ENCODE peak calls at places on chromosomes 3 and 15, in six cellular contexts. One of them, this sample, is unnamed.

GRCh38 chr15:71682051-71682450 is 128.3 kb upstream of the NR2E3 start:
- DNase-seq in HepG2: no peak
- DNase-seq in sigmoid colon: no peak
- DNase-seq in stomach: no peak
- DNase-seq in breast epithelium: no peak
- DNase-seq in endothelial cell of umbilical vein: no peak
- DNase-seq in this sample: no peak

GRCh38 chr3:188007897-188008296 is 146.1 kb upstream of the LPP start:
- DNase-seq in HepG2: no peak
- DNase-seq in sigmoid colon: no peak
- DNase-seq in stomach: no peak
- DNase-seq in breast epithelium: no peak
- DNase-seq in endothelial cell of umbilical vein: no peak
- DNase-seq in this sample: peak

GRCh38 chr3:185716436-185717090 is 108.3 kb downstream of the IGF2BP2 start:
- DNase-seq in HepG2: no peak
- DNase-seq in sigmoid colon: no peak
- DNase-seq in stomach: no peak
- DNase-seq in breast epithelium: no peak
- DNase-seq in endothelial cell of umbilical vein: peak
- DNase-seq in this sample: no peak

GRCh38 chr3:129979891-129980290 is 5.4 kb downstream of the TRH start:
- DNase-seq in HepG2: no peak
- DNase-seq in sigmoid colon: no peak
- DNase-seq in stomach: no peak
- DNase-seq in breast epithelium: no peak
- DNase-seq in endothelial cell of umbilical vein: no peak
- DNase-seq in this sample: no peak

GRCh38 chr15:51348688-51349087 is 7.2 kb downstream of the GLDN start:
- DNase-seq in HepG2: no peak
- DNase-seq in sigmoid colon: no peak
- DNase-seq in stomach: no peak
- DNase-seq in breast epithelium: no peak
- DNase-seq in endothelial cell of umbilical vein: no peak
- DNase-seq in this sample: no peak

GRCh38 chr3:149426325-149426724 is 48.2 kb upstream of the TM4SF4 start:
- DNase-seq in HepG2: no peak
- DNase-seq in sigmoid colon: no peak
- DNase-seq in stomach: no peak
- DNase-seq in breast epithelium: no peak
- DNase-seq in endothelial cell of umbilical vein: no peak
- DNase-seq in this sample: no peak

GRCh38 chr3:61637088-61638051 is 76.0 kb downstream of the PTPRG start:
- DNase-seq in HepG2: no peak
- DNase-seq in sigmoid colon: peak
- DNase-seq in stomach: peak
- DNase-seq in breast epithelium: no peak
- DNase-seq in endothelial cell of umbilical vein: peak
- DNase-seq in this sample: no peak

GRCh38 chr3:143586565-143586964 is 261.7 kb downstream of the SLC9A9 start:
- DNase-seq in HepG2: no peak
- DNase-seq in sigmoid colon: no peak
- DNase-seq in stomach: no peak
- DNase-seq in breast epithelium: peak
- DNase-seq in endothelial cell of umbilical vein: no peak
- DNase-seq in this sample: no peak

GRCh38 chr3:113100063-113100462 is 109.3 kb downstream of the GTPBP8 start:
- DNase-seq in HepG2: no peak
- DNase-seq in sigmoid colon: no peak
- DNase-seq in stomach: no peak
- DNase-seq in breast epithelium: no peak
- DNase-seq in endothelial cell of umbilical vein: no peak
- DNase-seq in this sample: no peak

GRCh38 chr3:43879166-43879565 is 188.4 kb downstream of the ABHD5 start:
- DNase-seq in HepG2: no peak
- DNase-seq in sigmoid colon: no peak
- DNase-seq in stomach: peak
- DNase-seq in breast epithelium: no peak
- DNase-seq in endothelial cell of umbilical vein: no peak
- DNase-seq in this sample: no peak

GRCh38 chr3:16102187-16102561 is 72.3 kb upstream of the GALNT15 start:
- DNase-seq in HepG2: no peak
- DNase-seq in sigmoid colon: no peak
- DNase-seq in stomach: no peak
- DNase-seq in breast epithelium: no peak
- DNase-seq in endothelial cell of umbilical vein: no peak
- DNase-seq in this sample: no peak

GRCh38 chr3:108590443-108590842 is 921 bp downstream of the DZIP3 start:
- DNase-seq in HepG2: peak
- DNase-seq in sigmoid colon: no peak
- DNase-seq in stomach: no peak
- DNase-seq in breast epithelium: no peak
- DNase-seq in endothelial cell of umbilical vein: peak
- DNase-seq in this sample: no peak

GRCh38 chr3:60887574-60887973 is 363.7 kb downstream of the FHIT start:
- DNase-seq in HepG2: no peak
- DNase-seq in sigmoid colon: no peak
- DNase-seq in stomach: no peak
- DNase-seq in breast epithelium: no peak
- DNase-seq in endothelial cell of umbilical vein: no peak
- DNase-seq in this sample: no peak

GRCh38 chr15:60843482-60843881 is 364.5 kb upstream of the ICE2 start:
- DNase-seq in HepG2: no peak
- DNase-seq in sigmoid colon: no peak
- DNase-seq in stomach: no peak
- DNase-seq in breast epithelium: no peak
- DNase-seq in endothelial cell of umbilical vein: no peak
- DNase-seq in this sample: no peak

GRCh38 chr15:79370716-79371115 is 59.8 kb downstream of the TMED3 start:
- DNase-seq in HepG2: no peak
- DNase-seq in sigmoid colon: no peak
- DNase-seq in stomach: no peak
- DNase-seq in breast epithelium: no peak
- DNase-seq in endothelial cell of umbilical vein: no peak
- DNase-seq in this sample: no peak

DNA sequence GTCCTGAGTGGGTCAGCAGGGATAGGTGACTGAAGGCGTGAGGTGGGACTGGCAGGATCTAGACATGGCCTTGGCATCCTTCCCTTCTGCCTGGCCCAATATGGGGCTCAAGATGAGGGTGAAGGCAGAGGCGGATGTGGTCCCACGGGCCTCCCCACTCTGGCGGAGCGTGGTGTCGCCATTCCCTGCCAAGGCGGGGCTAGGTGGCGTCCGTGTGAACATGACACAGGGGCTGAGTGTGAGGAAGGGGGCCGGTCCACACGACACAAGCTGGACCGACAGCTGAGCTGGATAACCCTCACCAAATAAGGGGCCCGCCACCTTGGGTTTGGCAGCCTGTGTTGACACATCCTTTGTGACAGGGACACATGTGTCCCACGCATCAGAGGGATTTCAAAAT is 43.1 kb downstream of the ZNF710 start:
- DNase-seq in HepG2: no peak
- DNase-seq in sigmoid colon: no peak
- DNase-seq in stomach: no peak
- DNase-seq in breast epithelium: no peak
- DNase-seq in endothelial cell of umbilical vein: no peak
- DNase-seq in this sample: peak
- TF ChIP-seq POLR2AphosphoS5 in HepG2: no peak
- TF ChIP-seq POLR2AphosphoS5 in sigmoid colon: no peak
- TF ChIP-seq POLR2AphosphoS5 in stomach: no peak
- TF ChIP-seq POLR2AphosphoS5 in breast epithelium: no peak
- TF ChIP-seq POLR2AphosphoS5 in endothelial cell of umbilical vein: no peak
- TF ChIP-seq POLR2AphosphoS5 in this sample: no peak

GRCh38 chr3:73475717-73476116 is 149.0 kb downstream of the PDZRN3 start:
- DNase-seq in HepG2: no peak
- DNase-seq in sigmoid colon: no peak
- DNase-seq in stomach: no peak
- DNase-seq in breast epithelium: no peak
- DNase-seq in endothelial cell of umbilical vein: no peak
- DNase-seq in this sample: no peak
- TF ChIP-seq POLR2A in HepG2: no peak
- TF ChIP-seq POLR2A in sigmoid colon: no peak
- TF ChIP-seq POLR2A in stomach: no peak
- TF ChIP-seq POLR2A in breast epithelium: no peak
- TF ChIP-seq POLR2A in endothelial cell of umbilical vein: no peak
- TF ChIP-seq POLR2A in this sample: no peak

GRCh38 chr3:124779116-124779515 is 48.9 kb downstream of the UMPS start:
- DNase-seq in HepG2: no peak
- DNase-seq in sigmoid colon: no peak
- DNase-seq in stomach: no peak
- DNase-seq in breast epithelium: no peak
- DNase-seq in endothelial cell of umbilical vein: no peak
- DNase-seq in this sample: peak

GRCh38 chr3:124780356-124780755 is 50.1 kb downstream of the UMPS start:
- DNase-seq in HepG2: no peak
- DNase-seq in sigmoid colon: peak
- DNase-seq in stomach: no peak
- DNase-seq in breast epithelium: peak
- DNase-seq in endothelial cell of umbilical vein: no peak
- DNase-seq in this sample: no peak

GRCh38 chr3:124781706-124782376 is 51.6 kb downstream of the UMPS start:
- DNase-seq in HepG2: no peak
- DNase-seq in sigmoid colon: no peak
- DNase-seq in stomach: no peak
- DNase-seq in breast epithelium: no peak
- DNase-seq in endothelial cell of umbilical vein: no peak
- DNase-seq in this sample: peak

GRCh38 chr3:124779751-124780191 is 49.5 kb downstream of the UMPS start:
- DNase-seq in HepG2: no peak
- DNase-seq in sigmoid colon: no peak
- DNase-seq in stomach: no peak
- DNase-seq in breast epithelium: peak
- DNase-seq in endothelial cell of umbilical vein: no peak
- DNase-seq in this sample: no peak

GRCh38 chr3:124780767-124781485 is 50.7 kb downstream of the UMPS start:
- DNase-seq in HepG2: no peak
- DNase-seq in sigmoid colon: peak
- DNase-seq in stomach: no peak
- DNase-seq in breast epithelium: peak
- DNase-seq in endothelial cell of umbilical vein: peak
- DNase-seq in this sample: peak
- TF ChIP-seq POLR2AphosphoS5 in HepG2: no peak
- TF ChIP-seq POLR2AphosphoS5 in sigmoid colon: peak
- TF ChIP-seq POLR2AphosphoS5 in stomach: peak
- TF ChIP-seq POLR2AphosphoS5 in breast epithelium: peak
- TF ChIP-seq POLR2AphosphoS5 in endothelial cell of umbilical vein: no peak
- TF ChIP-seq POLR2AphosphoS5 in this sample: peak

DNA sequence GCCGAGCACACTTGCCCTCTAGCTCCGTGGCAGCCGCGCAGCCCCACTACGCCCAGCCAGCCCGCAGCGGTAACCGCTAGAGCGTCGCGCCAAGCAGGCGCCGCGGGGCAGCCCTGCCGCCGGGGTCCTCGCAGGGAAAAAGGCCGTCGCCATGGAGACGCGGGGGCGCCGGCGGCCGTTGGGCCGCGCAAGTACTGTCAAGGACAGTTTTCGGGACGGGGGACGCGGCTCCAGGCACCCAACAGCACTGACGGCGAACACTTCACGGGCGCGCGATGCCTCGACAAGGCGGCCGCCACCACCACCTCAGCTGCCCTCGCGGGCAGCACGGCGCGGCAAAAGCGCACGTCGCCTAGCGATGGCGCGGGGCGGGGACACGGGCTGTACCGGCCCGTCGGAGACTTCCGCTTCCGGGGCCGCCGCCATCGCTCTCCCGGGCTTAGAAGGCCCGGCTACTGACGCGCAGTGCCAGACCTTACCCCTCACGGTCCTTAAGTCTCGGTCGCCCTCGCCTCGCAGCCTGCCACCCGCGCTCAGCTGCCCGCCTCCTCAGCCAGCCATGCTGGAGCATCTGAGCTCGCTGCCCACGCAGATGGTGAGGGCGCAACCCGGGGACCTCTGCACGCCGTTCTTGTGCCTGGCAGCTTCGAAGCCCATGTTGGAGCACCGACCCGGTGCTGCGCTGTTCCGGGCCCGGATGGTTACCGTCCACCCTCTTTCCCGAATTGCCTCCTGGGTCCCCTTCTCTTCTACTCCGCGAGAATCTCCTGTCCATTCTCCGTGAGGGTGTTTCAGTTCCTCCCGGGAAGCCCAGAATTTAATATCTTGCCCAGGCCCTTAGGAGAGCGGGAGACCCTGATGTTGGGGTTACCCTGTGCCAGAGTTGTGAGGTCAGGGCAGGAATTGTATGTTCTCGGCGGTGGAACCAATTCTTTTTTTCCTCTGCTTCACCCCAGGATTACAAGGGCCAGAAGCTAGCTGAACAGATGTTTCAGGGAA is at the start of the genes GLT8D1 and SPCS1:
- DNase-seq in HepG2: peak
- DNase-seq in sigmoid colon: peak
- DNase-seq in stomach: peak
- DNase-seq in breast epithelium: peak
- DNase-seq in endothelial cell of umbilical vein: peak
- DNase-seq in this sample: peak
- TF ChIP-seq POLR2A in HepG2: peak
- TF ChIP-seq POLR2A in sigmoid colon: peak
- TF ChIP-seq POLR2A in stomach: no peak
- TF ChIP-seq POLR2A in breast epithelium: peak
- TF ChIP-seq POLR2A in endothelial cell of umbilical vein: peak
- TF ChIP-seq POLR2A in this sample: peak

GRCh38 chr3:168341192-168341816 is 245.6 kb upstream of the GOLIM4 start:
- DNase-seq in HepG2: no peak
- DNase-seq in sigmoid colon: no peak
- DNase-seq in stomach: no peak
- DNase-seq in breast epithelium: no peak
- DNase-seq in endothelial cell of umbilical vein: no peak
- DNase-seq in this sample: no peak
- TF ChIP-seq POLR2AphosphoS5 in HepG2: no peak
- TF ChIP-seq POLR2AphosphoS5 in sigmoid colon: no peak
- TF ChIP-seq POLR2AphosphoS5 in stomach: no peak
- TF ChIP-seq POLR2AphosphoS5 in breast epithelium: no peak
- TF ChIP-seq POLR2AphosphoS5 in endothelial cell of umbilical vein: no peak
- TF ChIP-seq POLR2AphosphoS5 in this sample: no peak

GRCh38 chr3:121595765-121596406 is 2.7 kb downstream of the FBXO40 start:
- DNase-seq in HepG2: no peak
- DNase-seq in sigmoid colon: no peak
- DNase-seq in stomach: no peak
- DNase-seq in breast epithelium: no peak
- DNase-seq in endothelial cell of umbilical vein: no peak
- DNase-seq in this sample: no peak
- TF ChIP-seq POLR2A in HepG2: no peak
- TF ChIP-seq POLR2A in sigmoid colon: no peak
- TF ChIP-seq POLR2A in stomach: no peak
- TF ChIP-seq POLR2A in breast epithelium: no peak
- TF ChIP-seq POLR2A in endothelial cell of umbilical vein: no peak
- TF ChIP-seq POLR2A in this sample: no peak

GRCh38 chr15:25797035-25797434 is 66.1 kb downstream of the ATP10A start:
- DNase-seq in HepG2: no peak
- DNase-seq in sigmoid colon: no peak
- DNase-seq in stomach: no peak
- DNase-seq in breast epithelium: no peak
- DNase-seq in endothelial cell of umbilical vein: no peak
- DNase-seq in this sample: no peak
- TF ChIP-seq POLR2AphosphoS5 in HepG2: no peak
- TF ChIP-seq POLR2AphosphoS5 in sigmoid colon: no peak
- TF ChIP-seq POLR2AphosphoS5 in stomach: peak
- TF ChIP-seq POLR2AphosphoS5 in breast epithelium: no peak
- TF ChIP-seq POLR2AphosphoS5 in endothelial cell of umbilical vein: no peak
- TF ChIP-seq POLR2AphosphoS5 in this sample: no peak

This sample was measured in spleen.